ENCODE peak calls at places on chromosome 17, in seven cellular contexts. G is body of pancreas; L is heart left ventricle; P is PC-3; Y is prostate gland; V is aorta; M is CD8-positive, alpha-beta memory T cell. E is an unnamed sample.

GRCh38 chr17:80706454-80706853 is 161.8 kb downstream of the RPTOR start:
- DNase-seq in P (no peak), M (no peak), G (no peak), L (no peak), V (no peak), Y (no peak), E (no peak)

GRCh38 chr17:21031756-21032396 is 10.9 kb downstream of the USP22 start:
- DNase-seq in G (no peak), P (no peak), V (no peak), Y (no peak), L (no peak), M (no peak), E (no peak)

GRCh38 chr17:32021618-32021955 is 14.4 kb downstream of the LRRC37B start:
- DNase-seq in M (no peak), G (no peak), P (no peak), V (no peak), Y (no peak), L (no peak), E (no peak)

GRCh38 chr17:30393491-30393890 is 14.8 kb downstream of the CPD start:
- DNase-seq in L (no peak), V (no peak), G (no peak), P (no peak), Y (no peak), M (no peak), E (no peak)

GRCh38 chr17:38336838-38337237 is 6.9 kb downstream of the GPR179 start:
- DNase-seq in M (no peak), P (no peak), L (no peak), V (peak), G (no peak), Y (no peak), E (no peak)

GRCh38 chr17:39462644-39463375 is 1.5 kb downstream of the CDK12 start:
- DNase-seq in P (no peak), G (peak), L (peak), M (no peak), V (peak), Y (no peak), E (no peak)

GRCh38 chr17:41739661-41740352 is 5.4 kb upstream of the HAP1 start:
- DNase-seq in M (no peak), P (peak), Y (no peak), G (peak), L (no peak), V (no peak), E (peak)

GRCh38 chr17:27861979-27862378 is 31.2 kb downstream of the LYRM9 start:
- DNase-seq in G (no peak), L (no peak), P (no peak), Y (no peak), M (no peak), V (no peak), E (no peak)

GRCh38 chr17:47663997-47664941 is 14.6 kb downstream of the KPNB1 start:
- DNase-seq in P (peak), G (peak), L (peak), M (peak), V (no peak), Y (peak), E (no peak)

GRCh38 chr17:48439875-48440505 is 10.0 kb upstream of the SKAP1 start:
- DNase-seq in L (no peak), Y (no peak), V (no peak), P (no peak), M (peak), G (peak), E (no peak)

GRCh38 chr17:45042346-45043120 is 8.9 kb downstream of the DCAKD start:
- DNase-seq in V (no peak), M (no peak), P (no peak), G (no peak), L (no peak), Y (no peak), E (no peak)

DNA sequence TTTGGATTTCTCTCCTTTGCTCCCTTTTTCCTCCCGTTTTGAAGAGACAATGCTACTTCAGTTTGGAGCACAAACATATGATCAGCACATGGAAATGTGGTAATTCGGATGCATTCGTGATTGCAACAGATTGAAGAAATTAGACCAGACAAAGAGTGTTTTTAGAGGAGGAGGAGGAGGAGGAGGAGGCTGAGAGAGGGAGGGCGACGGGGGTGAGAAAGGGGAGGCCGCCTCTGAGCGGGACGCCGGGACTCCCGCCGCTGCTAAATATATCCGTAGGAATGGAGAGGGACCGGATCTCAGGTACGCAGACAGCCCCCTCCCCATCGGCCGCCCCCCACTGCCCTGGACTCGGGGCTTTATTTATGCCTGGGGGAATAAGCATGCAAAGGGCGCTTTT is 179.3 kb downstream of the SEC14L1 start:
- DNase-seq in P (no peak), G (no peak), L (no peak), M (peak), V (peak), Y (no peak), E (no peak)
- H3K27ac ChIP-seq in P (peak), G (peak), L (peak), M (peak), V (peak), Y (peak), E (peak)

GRCh38 chr17:67713169-67713568 is 4.6 kb upstream of the NOL11 start:
- DNase-seq in G (no peak), P (no peak), M (no peak), L (no peak), V (no peak), Y (no peak), E (no peak)

GRCh38 chr17:67716405-67716798 is 1.3 kb upstream of the NOL11 start:
- DNase-seq in P (no peak), Y (no peak), L (no peak), V (no peak), M (no peak), G (no peak), E (no peak)

GRCh38 chr17:67718325-67718941 is 697 bp downstream of the NOL11 start:
- DNase-seq in Y (no peak), M (no peak), G (no peak), P (peak), V (no peak), L (no peak), E (no peak)

GRCh38 chr17:67717624-67718324 is at the start of gene NOL11:
- DNase-seq in P (peak), L (peak), Y (peak), G (peak), M (peak), V (peak), E (peak)

DNA sequence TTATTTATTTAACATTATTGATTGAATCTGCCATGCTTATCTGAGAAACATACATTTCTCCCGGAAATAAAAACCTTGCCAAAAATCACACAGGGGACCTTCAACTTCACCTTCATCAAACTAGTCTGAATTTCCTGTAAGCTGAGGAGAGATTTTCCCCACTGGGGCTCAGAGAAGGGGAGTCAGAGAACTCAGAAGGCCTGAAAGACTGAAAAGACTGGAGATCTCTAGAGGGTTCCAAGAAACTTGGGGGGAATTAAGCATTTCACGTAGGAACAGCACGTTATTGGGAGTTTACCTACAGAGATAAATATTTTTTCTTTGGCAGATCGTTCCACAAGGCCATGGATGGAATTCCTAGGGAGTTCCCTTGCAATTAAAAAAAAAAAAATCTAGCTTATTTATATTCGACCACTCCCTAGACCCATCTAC is 528 bp upstream of the NOL11 start:
- DNase-seq in P (no peak), G (no peak), V (no peak), M (no peak), L (no peak), Y (peak), E (no peak)
- H3K27ac ChIP-seq in P (peak), G (peak), V (no peak), M (peak), L (peak), Y (peak), E (peak)

GRCh38 chr17:51034800-51035199 is 85.9 kb downstream of the SPAG9 start:
- DNase-seq in L (no peak), G (no peak), Y (no peak), M (no peak), P (no peak), V (no peak), E (no peak)

GRCh38 chr17:51028176-51028863 is 92.3 kb downstream of the SPAG9 start:
- DNase-seq in Y (no peak), G (no peak), V (no peak), L (no peak), M (no peak), P (no peak), E (no peak)

GRCh38 chr17:51029568-51030463 is 90.9 kb downstream of the SPAG9 start:
- DNase-seq in Y (no peak), L (no peak), M (no peak), G (no peak), V (no peak), P (no peak), E (no peak)

GRCh38 chr17:51032850-51033249 is 87.8 kb downstream of the SPAG9 start:
- DNase-seq in P (peak), M (no peak), G (no peak), V (no peak), Y (no peak), L (no peak), E (no peak)

DNA sequence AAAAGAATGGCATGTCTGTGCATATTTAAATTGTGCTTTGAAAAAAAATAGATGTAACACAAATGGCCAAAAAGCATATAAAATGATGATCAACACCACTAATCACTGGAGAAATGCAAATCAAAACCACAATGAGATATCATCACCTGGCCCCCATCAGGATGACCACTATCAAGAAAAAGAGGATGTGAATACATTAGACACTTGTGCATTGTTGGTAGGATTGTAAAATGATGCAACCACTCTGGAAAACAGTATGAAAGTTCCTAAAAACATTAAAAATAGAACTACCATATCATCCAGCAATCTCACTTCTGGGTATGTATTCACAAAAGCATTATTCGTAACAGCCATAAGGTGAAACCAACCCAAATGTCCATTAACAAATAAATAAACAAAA is 91.5 kb downstream of the SPAG9 start:
- DNase-seq in M (no peak), V (no peak), Y (no peak), P (no peak), L (no peak), G (no peak), E (no peak)
- H3K27ac ChIP-seq in M (peak), V (no peak), Y (peak), P (no peak), L (peak), G (peak), E (no peak)

DNA sequence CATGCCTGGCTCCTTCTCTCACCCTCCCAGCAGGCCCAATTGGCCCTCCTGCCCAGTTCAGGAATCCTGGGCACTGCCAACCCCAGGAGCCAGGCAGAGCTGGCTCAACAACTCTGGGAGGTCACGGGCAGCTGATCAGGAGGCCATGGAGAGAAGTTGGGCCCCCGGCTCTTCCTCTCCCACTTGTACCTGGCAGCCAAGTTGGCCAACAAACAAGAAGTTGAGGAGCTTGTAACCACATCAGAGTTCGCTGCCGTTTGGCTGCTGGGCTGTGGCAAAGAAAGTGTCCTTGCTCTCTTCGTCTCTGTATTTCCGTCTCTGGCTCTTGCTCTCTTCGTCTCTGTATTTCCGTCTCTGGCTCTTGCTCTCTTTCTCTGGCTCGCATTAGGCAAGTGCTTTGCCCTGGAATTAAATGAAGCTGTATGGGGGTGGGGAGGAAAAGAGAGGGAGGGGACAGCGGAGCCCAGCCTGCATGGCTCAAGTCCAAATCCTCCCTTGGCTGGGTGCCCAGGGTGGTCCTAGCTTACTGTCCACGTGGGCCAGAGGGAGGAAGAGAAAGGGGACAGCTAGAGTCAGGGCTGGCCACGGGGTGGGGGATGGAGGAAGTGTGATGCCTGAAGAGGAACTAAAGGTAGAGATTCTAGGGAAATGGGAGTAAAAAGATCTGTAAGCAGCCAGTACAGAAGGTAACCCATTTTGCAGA is 7.8 kb upstream of the TMEM132E start:
- DNase-seq in M (no peak), G (no peak), P (no peak), Y (no peak), V (no peak), L (no peak), E (no peak)
- H3K27ac ChIP-seq in M (no peak), G (no peak), P (no peak), Y (no peak), V (no peak), L (no peak), E (no peak)

GRCh38 chr17:4625181-4625601 is 16.3 kb downstream of the ALOX15 start:
- DNase-seq in P (peak), V (no peak), M (no peak), L (no peak), Y (no peak), G (no peak), E (no peak)
- H3K27ac ChIP-seq in P (no peak), V (no peak), M (no peak), L (no peak), Y (no peak), G (no peak), E (no peak)

E was measured in epithelial cell of prostate.